ENCODE peak calls at places on chromosomes 5 and 9, in seven cellular contexts. One of them, this sample, is unnamed.

GRCh38 chr9:129319076-129319937 is 141.2 kb upstream of the IER5L start:
- DNase-seq in EH: no peak
- DNase-seq in M059J: no peak
- DNase-seq in mucosa of descending colon: no peak
- DNase-seq in iris pigment epithelial cell: no peak
- DNase-seq in cardiac muscle cell: no peak
- DNase-seq in H54: no peak
- DNase-seq in this sample: no peak

GRCh38 chr9:137454506-137455360 is 4.4 kb downstream of the NSMF start:
- DNase-seq in EH: no peak
- DNase-seq in M059J: no peak
- DNase-seq in mucosa of descending colon: peak
- DNase-seq in iris pigment epithelial cell: peak
- DNase-seq in cardiac muscle cell: peak
- DNase-seq in H54: no peak
- DNase-seq in this sample: no peak

GRCh38 chr5:33043598-33043997 is 332.5 kb downstream of the NPR3 start:
- DNase-seq in EH: no peak
- DNase-seq in M059J: peak
- DNase-seq in mucosa of descending colon: no peak
- DNase-seq in iris pigment epithelial cell: no peak
- DNase-seq in cardiac muscle cell: no peak
- DNase-seq in H54: no peak
- DNase-seq in this sample: no peak

GRCh38 chr5:92391-93220 is 638 bp downstream of the PLEKHG4B start:
- DNase-seq in EH: peak
- DNase-seq in M059J: peak
- DNase-seq in mucosa of descending colon: no peak
- DNase-seq in iris pigment epithelial cell: no peak
- DNase-seq in cardiac muscle cell: no peak
- DNase-seq in H54: no peak
- DNase-seq in this sample: no peak

GRCh38 chr5:67896312-67896985 is 319.1 kb upstream of the PIK3R1 start:
- DNase-seq in EH: no peak
- DNase-seq in M059J: no peak
- DNase-seq in mucosa of descending colon: no peak
- DNase-seq in iris pigment epithelial cell: no peak
- DNase-seq in cardiac muscle cell: no peak
- DNase-seq in H54: no peak
- DNase-seq in this sample: no peak

GRCh38 chr9:11328326-11328725 is 715.5 kb upstream of the PTPRD start:
- DNase-seq in EH: no peak
- DNase-seq in M059J: no peak
- DNase-seq in mucosa of descending colon: no peak
- DNase-seq in iris pigment epithelial cell: peak
- DNase-seq in cardiac muscle cell: no peak
- DNase-seq in H54: no peak
- DNase-seq in this sample: no peak

GRCh38 chr9:137534256-137535119 is 15.7 kb downstream of the PNPLA7 start:
- DNase-seq in EH: peak
- DNase-seq in M059J: peak
- DNase-seq in mucosa of descending colon: peak
- DNase-seq in iris pigment epithelial cell: peak
- DNase-seq in cardiac muscle cell: peak
- DNase-seq in H54: peak
- DNase-seq in this sample: no peak

GRCh38 chr5:133396724-133397123 is 215.6 kb downstream of the FSTL4 start:
- DNase-seq in EH: no peak
- DNase-seq in M059J: no peak
- DNase-seq in mucosa of descending colon: no peak
- DNase-seq in iris pigment epithelial cell: no peak
- DNase-seq in cardiac muscle cell: no peak
- DNase-seq in H54: no peak
- DNase-seq in this sample: no peak

GRCh38 chr9:86322973-86323644 is 31.1 kb downstream of the TUT7 start:
- DNase-seq in EH: peak
- DNase-seq in M059J: peak
- DNase-seq in mucosa of descending colon: no peak
- DNase-seq in iris pigment epithelial cell: peak
- DNase-seq in cardiac muscle cell: no peak
- DNase-seq in H54: peak
- DNase-seq in this sample: no peak

GRCh38 chr9:131807131-131807990 is 67.5 kb upstream of the RAPGEF1 start:
- DNase-seq in EH: no peak
- DNase-seq in M059J: no peak
- DNase-seq in mucosa of descending colon: no peak
- DNase-seq in iris pigment epithelial cell: no peak
- DNase-seq in cardiac muscle cell: peak
- DNase-seq in H54: no peak
- DNase-seq in this sample: no peak

GRCh38 chr9:85212887-85213286 is 528.9 kb downstream of the AGTPBP1 start:
- DNase-seq in EH: peak
- DNase-seq in M059J: peak
- DNase-seq in mucosa of descending colon: peak
- DNase-seq in iris pigment epithelial cell: peak
- DNase-seq in cardiac muscle cell: no peak
- DNase-seq in H54: peak
- DNase-seq in this sample: no peak

GRCh38 chr5:2135354-2135753 is 252.6 kb upstream of the IRX4 start:
- DNase-seq in EH: no peak
- DNase-seq in M059J: no peak
- DNase-seq in mucosa of descending colon: no peak
- DNase-seq in iris pigment epithelial cell: no peak
- DNase-seq in cardiac muscle cell: no peak
- DNase-seq in H54: no peak
- DNase-seq in this sample: no peak

GRCh38 chr9:35695801-35696420 is 6.2 kb upstream of the TPM2 start:
- DNase-seq in EH: peak
- DNase-seq in M059J: no peak
- DNase-seq in mucosa of descending colon: no peak
- DNase-seq in iris pigment epithelial cell: no peak
- DNase-seq in cardiac muscle cell: no peak
- DNase-seq in H54: no peak
- DNase-seq in this sample: no peak

GRCh38 chr9:126515001-126515872 is 98.5 kb upstream of the LMX1B start:
- DNase-seq in EH: no peak
- DNase-seq in M059J: no peak
- DNase-seq in mucosa of descending colon: no peak
- DNase-seq in iris pigment epithelial cell: no peak
- DNase-seq in cardiac muscle cell: no peak
- DNase-seq in H54: no peak
- DNase-seq in this sample: no peak

GRCh38 chr5:131381011-131381410 is 117.2 kb downstream of the CDC42SE2 start:
- DNase-seq in EH: no peak
- DNase-seq in M059J: no peak
- DNase-seq in mucosa of descending colon: no peak
- DNase-seq in iris pigment epithelial cell: peak
- DNase-seq in cardiac muscle cell: no peak
- DNase-seq in H54: no peak
- DNase-seq in this sample: no peak

GRCh38 chr9:111066427-111066826 is 28.2 kb upstream of the LPAR1 start:
- DNase-seq in EH: peak
- DNase-seq in M059J: no peak
- DNase-seq in mucosa of descending colon: no peak
- DNase-seq in iris pigment epithelial cell: peak
- DNase-seq in cardiac muscle cell: no peak
- DNase-seq in H54: no peak
- DNase-seq in this sample: no peak

This sample was measured in breast epithelium.